ENCODE peak calls at places on chromosome 21, in seven cellular contexts. One of them, this sample, is unnamed.

GRCh38 chr21:36696640-36697472 is 2.1 kb upstream of the SIM2 start:
- DNase-seq in neuronal stem cell: no peak
- DNase-seq in mesenchymal stem cell: no peak
- DNase-seq in IMR-90: peak
- DNase-seq in endothelial cell of umbilical vein: no peak
- DNase-seq in PC-3: no peak
- DNase-seq in kidney: peak
- DNase-seq in this sample: no peak

GRCh38 chr21:36909901-36910561 is 56.4 kb downstream of the HLCS start:
- DNase-seq in IMR-90: peak
- DNase-seq in endothelial cell of umbilical vein: peak
- DNase-seq in PC-3: peak
- DNase-seq in neuronal stem cell: no peak
- DNase-seq in mesenchymal stem cell: peak
- DNase-seq in kidney: no peak
- DNase-seq in this sample: peak

GRCh38 chr21:44311108-44311507 is 11.3 kb downstream of the PFKL start:
- DNase-seq in neuronal stem cell: no peak
- DNase-seq in kidney: no peak
- DNase-seq in endothelial cell of umbilical vein: no peak
- DNase-seq in PC-3: no peak
- DNase-seq in IMR-90: no peak
- DNase-seq in mesenchymal stem cell: no peak
- DNase-seq in this sample: no peak

GRCh38 chr21:36661511-36662309 is 37.2 kb upstream of the SIM2 start:
- DNase-seq in kidney: no peak
- DNase-seq in mesenchymal stem cell: peak
- DNase-seq in endothelial cell of umbilical vein: peak
- DNase-seq in PC-3: peak
- DNase-seq in IMR-90: peak
- DNase-seq in neuronal stem cell: no peak
- DNase-seq in this sample: peak

GRCh38 chr21:41953831-41954653 is at the start of gene C2CD2:
- DNase-seq in IMR-90: peak
- DNase-seq in PC-3: peak
- DNase-seq in kidney: peak
- DNase-seq in mesenchymal stem cell: peak
- DNase-seq in neuronal stem cell: peak
- DNase-seq in endothelial cell of umbilical vein: peak
- DNase-seq in this sample: peak

GRCh38 chr21:41678016-41678935 is 88.6 kb downstream of the RIPK4 start:
- DNase-seq in IMR-90: peak
- DNase-seq in mesenchymal stem cell: peak
- DNase-seq in kidney: peak
- DNase-seq in PC-3: peak
- DNase-seq in neuronal stem cell: no peak
- DNase-seq in endothelial cell of umbilical vein: no peak
- DNase-seq in this sample: peak

GRCh38 chr21:25313891-25314646 is 293.2 kb downstream of the MRPL39 start:
- DNase-seq in neuronal stem cell: no peak
- DNase-seq in PC-3: peak
- DNase-seq in endothelial cell of umbilical vein: no peak
- DNase-seq in kidney: no peak
- DNase-seq in mesenchymal stem cell: no peak
- DNase-seq in IMR-90: peak
- DNase-seq in this sample: no peak

GRCh38 chr21:39499156-39499555 is 47.4 kb downstream of the SH3BGR start:
- DNase-seq in PC-3: no peak
- DNase-seq in endothelial cell of umbilical vein: no peak
- DNase-seq in mesenchymal stem cell: no peak
- DNase-seq in neuronal stem cell: no peak
- DNase-seq in IMR-90: no peak
- DNase-seq in kidney: no peak
- DNase-seq in this sample: no peak

GRCh38 chr21:33541756-33542639 is at the start of gene GART:
- DNase-seq in neuronal stem cell: peak
- DNase-seq in PC-3: peak
- DNase-seq in kidney: peak
- DNase-seq in endothelial cell of umbilical vein: peak
- DNase-seq in mesenchymal stem cell: peak
- DNase-seq in IMR-90: peak
- DNase-seq in this sample: peak

GRCh38 chr21:42218836-42219605 is at the start of gene ABCG1:
- DNase-seq in kidney: peak
- DNase-seq in neuronal stem cell: peak
- DNase-seq in mesenchymal stem cell: no peak
- DNase-seq in PC-3: peak
- DNase-seq in IMR-90: peak
- DNase-seq in endothelial cell of umbilical vein: peak
- DNase-seq in this sample: no peak

GRCh38 chr21:21624674-21625073 is 626.5 kb downstream of the NCAM2 start:
- DNase-seq in PC-3: no peak
- DNase-seq in neuronal stem cell: no peak
- DNase-seq in endothelial cell of umbilical vein: no peak
- DNase-seq in kidney: no peak
- DNase-seq in mesenchymal stem cell: peak
- DNase-seq in IMR-90: peak
- DNase-seq in this sample: no peak

GRCh38 chr21:38327984-38328383 is 71.2 kb downstream of the KCNJ15 start:
- DNase-seq in PC-3: no peak
- DNase-seq in kidney: no peak
- DNase-seq in endothelial cell of umbilical vein: no peak
- DNase-seq in neuronal stem cell: no peak
- DNase-seq in IMR-90: no peak
- DNase-seq in mesenchymal stem cell: no peak
- DNase-seq in this sample: no peak

GRCh38 chr21:38490411-38491020 is 7.8 kb downstream of the ERG start:
- DNase-seq in IMR-90: no peak
- DNase-seq in PC-3: no peak
- DNase-seq in neuronal stem cell: no peak
- DNase-seq in mesenchymal stem cell: no peak
- DNase-seq in kidney: no peak
- DNase-seq in endothelial cell of umbilical vein: peak
- DNase-seq in this sample: no peak

DNA sequence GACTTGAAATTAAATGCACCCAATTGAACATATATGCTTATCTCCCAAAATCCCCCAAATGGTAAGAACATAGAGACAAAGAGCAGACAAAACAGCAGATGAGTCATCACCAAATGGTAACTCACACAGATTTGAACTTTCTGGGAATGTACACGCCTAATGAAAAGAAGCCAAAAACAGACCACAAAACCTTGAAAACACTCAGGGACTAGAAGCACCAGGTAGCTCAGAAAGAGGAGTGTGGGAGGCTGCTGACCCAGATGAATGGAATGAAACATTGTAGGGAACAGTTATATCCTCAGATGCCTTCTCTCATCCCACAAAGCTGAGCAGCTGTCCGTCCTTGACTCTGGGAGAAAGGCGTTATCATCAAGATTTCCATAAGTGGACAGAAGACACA is 307.0 kb upstream of the USP25 start:
- DNase-seq in kidney: no peak
- DNase-seq in IMR-90: peak
- DNase-seq in mesenchymal stem cell: no peak
- DNase-seq in neuronal stem cell: no peak
- DNase-seq in endothelial cell of umbilical vein: no peak
- DNase-seq in PC-3: peak
- DNase-seq in this sample: no peak
- H3K9ac ChIP-seq in kidney: no peak
- H3K9ac ChIP-seq in IMR-90: no peak
- H3K9ac ChIP-seq in mesenchymal stem cell: no peak
- H3K9ac ChIP-seq in neuronal stem cell: no peak
- H3K9ac ChIP-seq in endothelial cell of umbilical vein: no peak
- H3K9ac ChIP-seq in PC-3: no peak
- H3K9ac ChIP-seq in this sample: no peak

GRCh38 chr21:29299046-29299905 is 554 bp downstream of the BACH1 start:
- DNase-seq in endothelial cell of umbilical vein: peak
- DNase-seq in kidney: peak
- DNase-seq in mesenchymal stem cell: peak
- DNase-seq in neuronal stem cell: peak
- DNase-seq in PC-3: peak
- DNase-seq in IMR-90: peak
- DNase-seq in this sample: peak

GRCh38 chr21:29298348-29299045 is at the start of gene BACH1:
- DNase-seq in neuronal stem cell: peak
- DNase-seq in PC-3: peak
- DNase-seq in kidney: peak
- DNase-seq in mesenchymal stem cell: peak
- DNase-seq in IMR-90: peak
- DNase-seq in endothelial cell of umbilical vein: peak
- DNase-seq in this sample: peak

GRCh38 chr21:29301703-29302102 is 3.0 kb downstream of the BACH1 start:
- DNase-seq in PC-3: no peak
- DNase-seq in endothelial cell of umbilical vein: no peak
- DNase-seq in neuronal stem cell: no peak
- DNase-seq in IMR-90: no peak
- DNase-seq in mesenchymal stem cell: no peak
- DNase-seq in kidney: no peak
- DNase-seq in this sample: no peak

GRCh38 chr21:29300547-29301138 is 1.9 kb downstream of the BACH1 start:
- DNase-seq in mesenchymal stem cell: no peak
- DNase-seq in PC-3: peak
- DNase-seq in IMR-90: peak
- DNase-seq in kidney: no peak
- DNase-seq in endothelial cell of umbilical vein: no peak
- DNase-seq in neuronal stem cell: no peak
- DNase-seq in this sample: no peak

DNA sequence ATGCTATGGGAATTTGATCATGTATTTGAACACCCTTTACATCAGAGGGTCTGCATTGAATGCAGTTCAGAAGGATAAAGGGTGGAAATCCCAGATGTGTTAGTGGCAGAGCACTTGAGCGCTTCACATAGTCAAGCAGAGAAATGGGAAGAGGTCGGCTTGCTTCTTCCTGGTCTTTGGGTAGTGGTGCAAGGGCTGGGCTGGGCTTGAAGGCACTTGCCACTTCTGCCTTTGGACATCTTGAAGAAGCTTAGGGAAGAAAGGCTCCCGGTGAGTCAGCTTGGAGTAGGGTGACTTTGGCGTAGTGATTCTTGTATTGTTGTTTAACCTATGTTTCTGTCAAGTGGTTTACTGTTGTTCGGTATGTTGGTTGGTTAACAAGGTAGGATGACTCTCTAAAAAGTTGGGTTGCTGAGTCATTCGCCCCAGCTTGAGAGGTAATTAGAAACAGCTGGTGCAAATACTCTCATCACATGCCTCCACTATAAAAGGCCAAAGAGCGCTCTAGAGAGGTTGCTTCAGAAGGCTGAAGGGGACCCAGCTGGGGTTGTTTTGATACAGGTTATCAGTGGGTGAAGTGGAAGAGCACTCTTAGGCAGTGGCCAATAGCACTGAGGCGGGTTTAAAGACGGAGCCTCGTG is 1.3 kb downstream of the BACH1 start:
- DNase-seq in endothelial cell of umbilical vein: peak
- DNase-seq in neuronal stem cell: peak
- DNase-seq in mesenchymal stem cell: peak
- DNase-seq in IMR-90: peak
- DNase-seq in kidney: no peak
- DNase-seq in PC-3: peak
- DNase-seq in this sample: peak
- H3K9ac ChIP-seq in endothelial cell of umbilical vein: peak
- H3K9ac ChIP-seq in neuronal stem cell: no peak
- H3K9ac ChIP-seq in mesenchymal stem cell: peak
- H3K9ac ChIP-seq in IMR-90: peak
- H3K9ac ChIP-seq in kidney: peak
- H3K9ac ChIP-seq in PC-3: peak
- H3K9ac ChIP-seq in this sample: peak

GRCh38 chr21:45971487-45972352 is 9.8 kb upstream of the COL6A1 start:
- DNase-seq in kidney: peak
- DNase-seq in IMR-90: peak
- DNase-seq in neuronal stem cell: no peak
- DNase-seq in PC-3: no peak
- DNase-seq in endothelial cell of umbilical vein: no peak
- DNase-seq in mesenchymal stem cell: peak
- DNase-seq in this sample: no peak
- H3K9ac ChIP-seq in kidney: no peak
- H3K9ac ChIP-seq in IMR-90: peak
- H3K9ac ChIP-seq in neuronal stem cell: peak
- H3K9ac ChIP-seq in PC-3: no peak
- H3K9ac ChIP-seq in endothelial cell of umbilical vein: no peak
- H3K9ac ChIP-seq in mesenchymal stem cell: peak
- H3K9ac ChIP-seq in this sample: no peak

GRCh38 chr21:34554227-34554626 is 42.2 kb upstream of the KCNE1 start:
- DNase-seq in endothelial cell of umbilical vein: no peak
- DNase-seq in kidney: no peak
- DNase-seq in mesenchymal stem cell: no peak
- DNase-seq in IMR-90: no peak
- DNase-seq in PC-3: no peak
- DNase-seq in neuronal stem cell: no peak
- DNase-seq in this sample: no peak

GRCh38 chr21:34548782-34549376 is 36.9 kb upstream of the KCNE1 start:
- DNase-seq in mesenchymal stem cell: no peak
- DNase-seq in endothelial cell of umbilical vein: no peak
- DNase-seq in IMR-90: no peak
- DNase-seq in kidney: no peak
- DNase-seq in PC-3: no peak
- DNase-seq in neuronal stem cell: no peak
- DNase-seq in this sample: no peak

GRCh38 chr21:34553199-34553952 is 41.4 kb upstream of the KCNE1 start:
- DNase-seq in IMR-90: peak
- DNase-seq in neuronal stem cell: no peak
- DNase-seq in mesenchymal stem cell: peak
- DNase-seq in PC-3: peak
- DNase-seq in kidney: no peak
- DNase-seq in endothelial cell of umbilical vein: peak
- DNase-seq in this sample: no peak

GRCh38 chr21:34550400-34550799 is 38.4 kb upstream of the KCNE1 start:
- DNase-seq in PC-3: no peak
- DNase-seq in neuronal stem cell: no peak
- DNase-seq in IMR-90: no peak
- DNase-seq in kidney: no peak
- DNase-seq in endothelial cell of umbilical vein: no peak
- DNase-seq in mesenchymal stem cell: no peak
- DNase-seq in this sample: no peak

DNA sequence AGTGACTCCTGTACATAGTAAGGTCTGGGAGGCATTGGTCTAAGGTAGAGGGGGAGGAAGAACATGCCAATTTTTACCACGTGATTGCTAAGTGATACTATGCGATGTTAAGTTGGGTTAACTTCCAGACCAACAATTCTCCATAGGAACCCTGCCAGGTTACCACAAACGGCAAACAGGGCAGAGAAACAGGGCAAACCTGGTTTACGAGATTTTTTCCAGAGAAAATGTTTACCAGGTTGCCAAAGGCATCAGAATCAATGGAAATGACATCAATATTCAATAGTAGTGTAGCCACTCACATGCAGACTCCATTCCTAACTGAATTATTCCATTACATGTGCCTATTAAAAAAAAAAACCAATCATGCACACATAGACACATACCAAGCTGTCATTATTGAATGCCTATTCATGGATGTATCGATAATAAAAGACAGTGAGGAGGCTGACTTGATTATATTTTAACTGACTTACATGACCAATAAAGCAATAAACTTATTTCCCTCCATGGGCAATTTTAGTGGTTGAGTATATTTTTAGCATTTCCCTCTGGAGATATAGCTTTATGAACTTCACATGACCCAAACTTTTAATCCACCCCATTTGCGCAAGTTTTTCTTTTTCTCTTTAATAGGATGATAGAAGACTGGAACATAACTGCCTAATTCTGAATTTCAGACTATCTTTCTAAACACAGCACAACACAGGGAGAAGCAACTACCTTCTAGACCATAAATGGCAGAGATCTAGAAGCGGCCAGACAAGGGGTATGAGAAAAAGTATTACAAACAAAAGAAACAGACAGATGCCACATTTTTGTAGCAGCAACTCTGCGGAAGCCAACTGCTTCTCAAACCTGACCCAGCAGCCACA is 40.6 kb upstream of the KCNE1 start:
- DNase-seq in mesenchymal stem cell: peak
- DNase-seq in kidney: no peak
- DNase-seq in PC-3: peak
- DNase-seq in neuronal stem cell: no peak
- DNase-seq in endothelial cell of umbilical vein: no peak
- DNase-seq in IMR-90: no peak
- DNase-seq in this sample: no peak
- H3K9ac ChIP-seq in mesenchymal stem cell: peak
- H3K9ac ChIP-seq in kidney: no peak
- H3K9ac ChIP-seq in PC-3: peak
- H3K9ac ChIP-seq in neuronal stem cell: no peak
- H3K9ac ChIP-seq in endothelial cell of umbilical vein: peak
- H3K9ac ChIP-seq in IMR-90: peak
- H3K9ac ChIP-seq in this sample: no peak

This sample was measured in HepG2.